ENCODE peak calls at places on chromosomes 11 and 22, in eight cellular contexts. D is GM12892, S is K562, P is erythroblast, N is body of pancreas, Y is vagina, Q is suprapubic skin, K is A549. R is an unnamed sample.

GRCh38 chr11:122897606-122898210 is 15.1 kb downstream of the JHY start:
- DNase-seq in D (no peak), S (no peak), P (no peak), N (no peak), Y (no peak), Q (no peak), K (no peak), R (no peak)

GRCh38 chr11:6486938-6487337 is 5.6 kb downstream of the TIMM10B start:
- DNase-seq in D (no peak), S (no peak), P (no peak), N (no peak), Y (no peak), Q (no peak), K (no peak), R (no peak)

GRCh38 chr11:69641681-69642548 is 959 bp downstream of the CCND1 start:
- DNase-seq in D (no peak), S (no peak), P (no peak), N (no peak), Y (no peak), Q (no peak), K (no peak), R (no peak)

GRCh38 chr11:66880484-66881211 is 23.8 kb downstream of the LRFN4 start:
- DNase-seq in D (no peak), S (no peak), P (no peak), N (no peak), Y (no peak), Q (no peak), K (no peak), R (no peak)

GRCh38 chr11:33835143-33835878 is 56.6 kb downstream of the LMO2 start:
- DNase-seq in D (no peak), S (peak), P (peak), N (no peak), Y (no peak), Q (no peak), K (peak), R (no peak)

GRCh38 chr11:126790550-126790981 is 210.0 kb downstream of the KIRREL3 start:
- DNase-seq in D (no peak), S (peak), P (no peak), N (no peak), Y (no peak), Q (no peak), K (peak), R (no peak)

GRCh38 chr22:29073618-29074275 is 912 bp downstream of the KREMEN1 start:
- DNase-seq in D (no peak), S (no peak), P (peak), N (peak), Y (no peak), Q (peak), K (no peak), R (peak)

GRCh38 chr11:39768214-39768613 is 1691.2 kb downstream of the LRRC4C start:
- DNase-seq in D (no peak), S (no peak), P (no peak), N (no peak), Y (no peak), Q (no peak), K (no peak), R (no peak)

GRCh38 chr11:68032003-68032402 is 1.5 kb downstream of the NDUFS8 start:
- DNase-seq in D (no peak), S (no peak), P (no peak), N (no peak), Y (no peak), Q (no peak), K (no peak), R (no peak)

GRCh38 chr11:68031136-68031459 is 617 bp downstream of the NDUFS8 start:
- DNase-seq in D (no peak), S (peak), P (peak), N (no peak), Y (no peak), Q (no peak), K (no peak), R (no peak)

GRCh38 chr11:68032997-68033707 is 2.7 kb downstream of the NDUFS8 start:
- DNase-seq in D (no peak), S (no peak), P (no peak), N (no peak), Y (no peak), Q (no peak), K (no peak), R (no peak)

GRCh38 chr11:68028802-68029475 is 1.5 kb upstream of the NDUFS8 start:
- DNase-seq in D (no peak), S (no peak), P (no peak), N (no peak), Y (no peak), Q (no peak), K (peak), R (no peak)

DNA sequence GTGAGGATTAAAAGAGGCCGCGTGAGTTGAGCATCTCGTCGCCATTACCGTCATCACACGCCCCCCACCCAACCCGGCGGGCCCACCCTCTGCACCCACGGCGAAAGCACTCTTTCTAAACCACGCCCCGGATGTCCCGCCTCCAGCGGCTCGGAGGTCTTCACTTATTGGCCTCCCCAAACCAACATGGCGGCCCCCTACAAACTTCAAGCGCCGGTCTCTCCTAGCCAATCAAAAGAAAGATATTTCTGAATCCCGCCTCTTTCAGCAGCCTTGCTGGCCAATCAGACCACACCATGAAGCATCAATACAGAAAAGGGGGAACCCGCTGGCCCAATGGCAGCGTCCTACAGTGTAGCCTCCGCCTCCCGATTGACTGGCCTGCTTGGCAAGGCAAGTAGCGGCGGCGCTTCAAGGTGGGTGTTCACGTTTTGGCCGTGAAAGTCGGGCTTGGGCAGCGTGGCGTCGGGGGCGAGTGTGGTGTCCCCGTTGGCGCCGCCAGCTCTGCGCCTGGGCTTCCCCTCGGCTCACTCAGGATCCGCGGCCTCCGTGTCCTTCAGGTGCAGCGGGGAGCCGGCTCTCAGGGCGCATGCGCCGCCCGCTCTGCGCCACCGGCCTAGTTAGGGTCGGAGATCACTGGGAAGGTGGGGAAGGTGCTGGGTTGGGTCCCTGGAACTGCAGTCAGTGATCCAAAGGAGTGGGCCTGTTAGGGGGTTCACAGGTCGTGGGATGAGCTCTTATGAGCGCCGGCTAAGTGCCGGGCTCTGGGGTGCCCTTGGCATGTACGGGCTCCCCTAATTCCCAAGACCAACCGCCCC is at the start of gene NDUFS8:
- DNase-seq in D (peak), S (peak), P (peak), N (peak), Y (peak), Q (peak), K (peak), R (peak)
- TF ChIP-seq POLR2A in D (peak), S (peak), P (peak), N (no peak), Y (no peak), Q (no peak), K (peak), R (no peak)

DNA sequence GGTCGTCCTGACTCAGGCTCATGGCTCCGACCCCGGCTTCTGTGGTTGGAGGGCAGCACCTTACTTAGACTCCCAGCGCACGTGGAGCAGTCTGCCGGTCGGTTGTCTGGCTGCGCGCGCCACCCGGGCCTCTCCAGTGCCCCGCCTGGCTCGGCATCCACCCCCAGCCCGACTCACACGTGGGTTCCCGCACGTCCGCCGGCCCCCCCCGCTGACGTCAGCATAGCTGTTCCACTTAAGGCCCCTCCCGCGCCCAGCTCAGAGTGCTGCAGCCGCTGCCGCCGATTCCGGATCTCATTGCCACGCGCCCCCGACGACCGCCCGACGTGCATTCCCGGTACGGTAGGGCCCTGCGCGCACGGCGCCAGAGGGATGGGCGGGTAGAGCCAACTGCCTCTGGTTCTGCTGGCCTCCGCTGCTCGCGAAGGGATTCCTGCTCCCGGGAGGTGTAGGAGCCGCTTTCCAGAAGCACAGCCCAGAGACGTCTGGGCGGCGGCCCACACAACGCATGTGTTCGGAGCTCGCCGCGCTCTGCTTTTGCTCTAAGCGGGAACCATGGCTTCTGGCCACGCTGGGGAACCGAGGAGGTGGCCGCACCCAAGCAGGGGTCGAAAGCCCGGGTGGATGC is at the start of gene LDHA:
- DNase-seq in D (peak), S (peak), P (peak), N (peak), Y (peak), Q (peak), K (peak), R (peak)
- TF ChIP-seq POLR2A in D (peak), S (peak), P (peak), N (peak), Y (no peak), Q (peak), K (peak), R (peak)

DNA sequence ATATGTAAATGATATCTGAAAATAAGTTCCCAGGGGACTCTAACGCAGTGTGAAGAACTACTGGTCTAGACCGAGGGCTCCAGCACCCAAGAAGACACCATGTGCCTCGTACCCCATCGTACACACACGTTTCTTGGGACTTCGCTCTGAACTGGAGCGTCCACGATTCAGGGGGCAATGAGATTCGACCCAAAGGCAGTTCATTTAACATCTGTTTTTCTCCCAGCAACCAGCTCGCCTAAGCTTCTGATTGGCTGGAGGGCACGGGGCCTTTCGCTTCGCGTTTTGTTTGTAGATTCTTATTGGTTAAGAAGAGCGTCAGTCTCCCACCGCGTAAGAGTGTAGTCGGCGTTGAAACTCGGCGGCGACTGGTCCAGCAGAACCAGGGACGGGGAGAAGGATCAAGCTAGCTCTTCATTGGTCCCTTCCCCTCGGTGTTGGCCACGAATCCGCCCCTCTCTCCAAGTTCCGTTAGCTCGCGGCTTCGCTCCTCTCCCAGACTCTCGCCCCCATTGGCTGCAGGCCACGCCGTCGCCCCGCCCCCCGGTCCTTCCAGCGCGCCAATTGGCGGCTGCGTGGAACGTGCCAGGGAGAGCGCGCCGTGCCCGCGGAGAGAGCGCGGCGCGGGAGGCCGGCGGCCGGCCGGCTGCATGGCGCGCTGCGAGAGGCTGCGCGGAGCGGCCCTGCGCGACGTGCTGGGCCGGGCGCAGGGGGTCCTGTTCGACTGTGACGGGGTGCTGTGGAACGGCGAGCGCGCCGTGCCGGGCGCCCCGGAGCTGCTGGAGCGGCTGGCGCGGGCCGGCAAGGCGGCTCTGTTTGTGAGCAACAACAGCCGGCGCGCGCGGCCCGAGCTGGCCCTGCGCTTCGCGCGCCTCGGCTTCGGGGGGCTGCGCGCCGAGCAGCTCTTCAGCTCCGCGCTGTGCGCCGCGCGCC is at the start of gene PDXP:
- DNase-seq in D (peak), S (peak), P (peak), N (peak), Y (peak), Q (peak), K (peak), R (peak)
- TF ChIP-seq POLR2A in D (peak), S (peak), P (peak), N (peak), Y (no peak), Q (peak), K (peak), R (peak)

GRCh38 chr11:125073616-125074483 is 10.7 kb downstream of the SLC37A2 start:
- DNase-seq in D (no peak), S (no peak), P (no peak), N (no peak), Y (no peak), Q (no peak), K (no peak), R (no peak)

GRCh38 chr11:125071408-125071807 is 8.3 kb downstream of the SLC37A2 start:
- DNase-seq in D (no peak), S (peak), P (no peak), N (no peak), Y (no peak), Q (no peak), K (no peak), R (no peak)

GRCh38 chr11:125072961-125073590 is 10.0 kb downstream of the SLC37A2 start:
- DNase-seq in D (no peak), S (no peak), P (no peak), N (no peak), Y (no peak), Q (no peak), K (no peak), R (no peak)

GRCh38 chr11:125071831-125072209 is 8.7 kb downstream of the SLC37A2 start:
- DNase-seq in D (no peak), S (peak), P (no peak), N (no peak), Y (no peak), Q (no peak), K (no peak), R (no peak)

GRCh38 chr11:125072210-125072960 is 9.3 kb downstream of the SLC37A2 start:
- DNase-seq in D (peak), S (no peak), P (no peak), N (no peak), Y (peak), Q (no peak), K (no peak), R (no peak)
- TF ChIP-seq POLR2A in D (peak), S (no peak), P (no peak), N (no peak), Y (no peak), Q (no peak), K (no peak), R (no peak)

GRCh38 chr11:62709262-62710000 is 2.0 kb downstream of the GNG3 start:
- DNase-seq in D (peak), S (peak), P (peak), N (peak), Y (peak), Q (peak), K (peak), R (peak)
- TF ChIP-seq POLR2A in D (peak), S (no peak), P (peak), N (peak), Y (no peak), Q (peak), K (no peak), R (peak)

DNA sequence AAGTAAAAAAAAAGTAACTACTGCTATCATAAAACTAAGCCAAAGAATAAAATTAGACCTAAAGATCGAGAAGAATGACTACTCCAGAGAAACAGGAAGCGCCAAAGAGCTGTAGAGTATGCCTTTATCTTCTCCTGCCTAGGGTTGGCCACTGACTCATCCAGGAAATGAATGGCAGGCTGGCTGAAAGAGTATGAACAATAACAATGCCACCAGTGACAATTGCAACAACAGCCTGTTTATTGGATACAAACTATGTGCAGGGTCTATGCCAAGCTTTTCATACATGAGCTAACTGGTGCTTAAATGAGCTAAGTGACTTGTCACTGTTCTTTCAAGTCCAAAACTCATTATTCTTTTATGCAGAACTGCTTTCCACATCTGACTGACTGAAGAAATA is 1153.2 kb upstream of the TENM4 start:
- DNase-seq in D (no peak), S (no peak), P (peak), N (no peak), Y (no peak), Q (no peak), K (peak), R (no peak)
- TF ChIP-seq POLR2A in D (no peak), S (no peak), P (no peak), N (no peak), Y (no peak), Q (no peak), K (no peak), R (no peak)

DNA sequence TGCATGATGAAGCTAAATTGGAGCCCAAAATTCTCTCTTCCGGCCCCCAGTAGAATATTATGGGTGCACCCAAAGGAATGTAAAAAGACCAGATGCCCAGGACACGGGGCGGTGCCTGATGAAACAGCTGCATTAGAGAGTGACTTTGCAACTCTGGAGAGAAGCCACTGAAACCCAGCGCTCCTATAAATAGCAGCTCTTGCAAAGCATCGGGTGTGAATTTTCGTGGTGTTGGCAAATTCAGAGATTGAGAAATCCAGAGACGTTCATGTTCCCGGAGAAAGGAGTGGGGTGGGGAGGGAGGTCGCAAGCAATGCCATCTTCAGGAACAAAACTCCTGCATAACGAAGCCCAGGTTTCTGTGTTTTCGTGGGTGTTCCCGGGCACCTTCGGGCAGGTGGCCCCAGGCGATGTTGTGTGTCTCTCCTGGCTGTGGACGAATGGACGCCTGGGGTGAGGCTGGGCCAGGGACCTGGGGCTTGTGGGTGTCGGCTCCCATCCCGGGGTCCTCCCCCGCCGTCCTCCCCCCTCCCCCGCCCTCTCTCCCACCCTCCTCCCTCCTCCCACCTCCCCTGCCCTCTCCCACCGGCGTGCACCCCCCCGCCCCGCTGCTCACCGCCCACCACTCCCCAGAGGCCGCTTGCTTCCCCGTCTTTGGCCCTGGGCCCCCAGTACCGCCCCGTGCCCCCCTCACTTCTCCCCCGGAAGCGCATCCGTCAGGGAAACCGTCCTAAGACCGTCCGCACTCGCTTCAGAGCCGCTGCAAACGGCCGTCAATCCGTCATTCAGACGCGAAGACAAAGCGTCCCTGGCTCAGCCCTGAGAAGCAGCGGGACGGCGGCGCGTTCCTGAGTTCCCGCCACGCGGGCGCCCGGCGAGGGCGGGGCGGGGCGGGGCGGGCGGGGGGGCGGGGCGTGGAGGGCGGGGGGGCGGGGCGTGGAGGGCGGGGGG is 26.7 kb upstream of the TOLLIP start:
- DNase-seq in D (no peak), S (peak), P (peak), N (peak), Y (no peak), Q (peak), K (peak), R (peak)
- TF ChIP-seq POLR2A in D (no peak), S (no peak), P (no peak), N (no peak), Y (no peak), Q (no peak), K (peak), R (no peak)

R was measured in uterus.